ENCODE peak calls at places on chromosome 16, in seven cellular contexts. Z, A, M, K, I, N and W are unnamed samples.

GRCh38 chr16:1108299-1109252 is 12.5 kb upstream of the C1QTNF8 start:
- DNase-seq in Z (peak; percentile 25), A (peak; percentile 90), M (no peak), K (peak; percentile 90), I (peak; percentile 87), N (peak; percentile 70), W (no peak)

GRCh38 chr16:12459401-12459791 is 344.3 kb downstream of the CPPED1 start:
- DNase-seq in Z (no peak), A (no peak), M (no peak), K (peak; percentile 24), I (peak; percentile 28), N (no peak), W (no peak)

GRCh38 chr16:55508271-55508921 is 476 bp upstream of the LPCAT2 start:
- DNase-seq in Z (no peak), A (no peak), M (no peak), K (no peak), I (no peak), N (no peak), W (no peak)

GRCh38 chr16:14559809-14560227 is 70.2 kb downstream of the PARN start:
- DNase-seq in Z (no peak), A (peak; percentile 53), M (no peak), K (no peak), I (peak; percentile 67), N (no peak), W (no peak)

GRCh38 chr16:14325502-14325901 is 254.4 kb downstream of the MRTFB start:
- DNase-seq in Z (no peak), A (no peak), M (no peak), K (no peak), I (no peak), N (no peak), W (no peak)

GRCh38 chr16:59432934-59433333 is 698.8 kb upstream of the GOT2 start:
- DNase-seq in Z (no peak), A (no peak), M (no peak), K (no peak), I (no peak), N (no peak), W (no peak)

GRCh38 chr16:85174871-85175723 is 62.8 kb upstream of the CIBAR2 start:
- DNase-seq in Z (no peak), A (no peak), M (no peak), K (peak; percentile 60), I (no peak), N (no peak), W (no peak)

GRCh38 chr16:1656808-1657617 is 21.1 kb upstream of the JPT2 start:
- DNase-seq in Z (no peak), A (no peak), M (no peak), K (no peak), I (peak; percentile 68), N (peak; percentile 38), W (no peak)

GRCh38 chr16:12901597-12902436 is at the start of gene SHISA9:
- DNase-seq in Z (no peak), A (no peak), M (no peak), K (no peak), I (no peak), N (no peak), W (no peak)

GRCh38 chr16:66248096-66248495 is 118.4 kb upstream of the CDH5 start:
- DNase-seq in Z (no peak), A (peak; percentile 21), M (no peak), K (peak; percentile 88), I (peak; percentile 37), N (peak; percentile 25), W (no peak)

GRCh38 chr16:78638371-78638770 is 538.9 kb downstream of the WWOX start:
- DNase-seq in Z (no peak), A (no peak), M (no peak), K (no peak), I (no peak), N (peak; percentile 63), W (no peak)

GRCh38 chr16:61726125-61726524 is 310.1 kb downstream of the CDH8 start:
- DNase-seq in Z (no peak), A (no peak), M (no peak), K (no peak), I (no peak), N (no peak), W (no peak)

GRCh38 chr16:2061526-2061925 is 13.7 kb downstream of the TSC2 start:
- DNase-seq in Z (no peak), A (no peak), M (no peak), K (no peak), I (no peak), N (no peak), W (no peak)

GRCh38 chr16:86303787-86304685 is 206.3 kb upstream of the FOXF1 start:
- DNase-seq in Z (no peak), A (no peak), M (no peak), K (no peak), I (no peak), N (peak; percentile 11), W (no peak)
- TF ChIP-seq POLR2A in Z (no peak), A (no peak), M (no peak), K (no peak), I (no peak), N (no peak), W (no peak)

GRCh38 chr16:72927199-72928088 is 120.5 kb downstream of the ZFHX3 start:
- DNase-seq in Z (peak; percentile 59), A (peak; percentile 56), M (no peak), K (no peak), I (no peak), N (no peak), W (no peak)
- TF ChIP-seq POLR2A in Z (no peak), A (no peak), M (no peak), K (no peak), I (no peak), N (no peak), W (no peak)

DNA sequence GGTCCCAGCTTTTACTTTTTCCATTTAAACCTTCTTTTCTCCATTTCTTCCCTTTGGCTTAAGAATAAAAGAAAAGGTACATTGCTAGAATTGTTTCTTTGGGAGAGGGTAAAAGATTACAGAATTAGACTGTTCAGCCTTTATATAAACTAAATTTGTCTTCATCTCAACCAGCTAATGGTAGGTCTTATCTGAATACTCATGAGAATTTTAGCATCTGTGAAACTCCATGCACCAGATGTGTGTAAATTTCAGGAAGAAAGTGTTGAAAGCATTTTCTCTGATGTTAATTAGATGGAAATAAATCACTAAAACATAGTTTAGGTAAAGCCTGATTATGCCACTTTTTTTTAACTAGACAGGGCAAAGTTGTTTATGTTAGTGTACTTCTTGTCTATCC is 24.9 kb downstream of the NQO1 start:
- DNase-seq in Z (no peak), A (no peak), M (no peak), K (no peak), I (no peak), N (no peak), W (no peak)
- TF ChIP-seq POLR2A in Z (no peak), A (no peak), M (no peak), K (no peak), I (no peak), N (no peak), W (no peak)

DNA sequence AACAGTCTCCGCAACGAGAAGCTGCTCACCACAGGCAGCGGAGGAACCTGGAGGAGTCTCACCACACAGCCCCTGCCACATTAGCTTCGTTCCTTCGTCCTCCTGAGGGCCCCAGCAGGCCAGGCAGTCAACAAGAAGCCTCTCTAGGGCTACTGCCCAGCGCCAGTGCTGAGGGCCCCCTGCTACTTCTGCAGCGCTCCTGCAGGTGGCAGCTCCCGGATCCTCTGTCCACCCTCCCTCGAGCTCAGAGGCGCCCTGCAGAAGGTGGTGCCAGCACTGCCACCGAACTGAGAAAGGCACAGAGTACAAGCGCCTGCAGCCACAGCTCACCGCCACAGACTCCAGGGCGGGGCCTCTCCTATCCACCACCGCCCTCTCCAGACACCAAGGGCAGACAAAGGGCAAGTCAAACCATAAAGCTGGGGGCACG is 27.3 kb downstream of the KDM8 start:
- DNase-seq in Z (no peak), A (no peak), M (no peak), K (no peak), I (peak; percentile 76), N (no peak), W (no peak)
- TF ChIP-seq POLR2A in Z (no peak), A (no peak), M (no peak), K (no peak), I (no peak), N (no peak), W (no peak)

DNA sequence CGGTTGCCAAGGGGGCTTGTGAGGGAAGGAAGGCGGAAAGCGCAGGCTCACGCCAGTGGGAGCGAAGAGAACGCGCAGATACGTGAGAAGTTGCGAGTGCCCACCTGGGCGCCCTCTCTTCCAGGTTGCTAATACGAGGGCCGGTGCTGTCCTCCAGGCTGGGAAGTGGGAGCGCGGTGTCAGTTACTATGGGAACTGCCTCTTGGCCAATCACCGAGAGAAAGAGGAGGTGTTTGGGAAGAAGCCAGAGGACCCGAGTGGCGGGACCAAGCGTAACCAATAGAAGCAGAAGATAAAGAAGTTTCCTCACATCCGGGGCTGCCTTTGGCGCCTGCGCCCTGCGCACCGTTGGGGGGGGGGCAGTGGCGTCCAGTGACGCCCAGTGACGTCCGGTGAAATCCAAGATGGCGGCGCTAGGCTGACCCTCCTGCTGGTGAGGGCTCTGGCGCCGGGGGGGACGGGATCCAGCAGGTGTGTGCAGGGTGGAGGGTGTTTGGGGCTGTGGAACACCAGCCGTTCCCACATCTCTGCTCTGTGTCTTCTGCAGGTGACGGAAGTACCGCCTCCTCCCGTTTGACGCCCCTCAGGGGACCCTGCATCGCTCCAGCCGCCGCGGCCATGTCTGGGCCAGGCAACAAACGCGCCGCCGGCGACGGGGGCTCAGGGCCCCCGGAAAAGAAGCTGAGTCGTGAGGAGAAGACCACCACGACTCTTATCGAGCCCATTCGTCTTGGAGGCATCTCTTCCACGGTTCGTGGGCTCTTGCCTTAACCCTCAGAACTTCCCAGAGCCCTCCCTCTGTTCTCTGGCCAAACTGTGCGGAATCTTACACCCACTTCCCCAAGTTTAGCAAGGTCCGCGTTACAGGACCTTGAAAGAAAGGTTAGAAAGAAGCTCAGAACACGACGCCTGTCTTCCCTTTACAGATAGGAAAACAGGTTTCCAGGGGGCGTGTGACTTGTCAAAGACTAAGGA is at the start of the genes CFAP119 and RNF40:
- DNase-seq in Z (peak; percentile 99), A (peak; percentile 98), M (peak; percentile 99), K (peak; percentile 97), I (peak; percentile 97), N (peak; percentile 98), W (peak; percentile 98)
- TF ChIP-seq POLR2A in Z (peak; percentile 86), A (peak; percentile 87), M (peak; percentile 83), K (peak; percentile 94), I (no peak), N (peak; percentile 83), W (no peak)

GRCh38 chr16:31893824-31894223 is 20.2 kb downstream of the ZNF267 start:
- DNase-seq in Z (no peak), A (no peak), M (no peak), K (no peak), I (no peak), N (no peak), W (no peak)
- TF ChIP-seq POLR2A in Z (no peak), A (no peak), M (peak; percentile 68), K (no peak), I (no peak), N (no peak), W (no peak)